ENCODE peak calls at places on chromosomes 4 and X, in nine cellular contexts. One of them, this sample, is unnamed.

GRCh38 chr4:177190995-177191568 is 118.6 kb upstream of the NEIL3 start:
- DNase-seq in GM23338: peak; percentile 3
- DNase-seq in A549: no peak
- DNase-seq in Panc1: no peak
- DNase-seq in HCT116: no peak
- DNase-seq in SK-N-SH: no peak
- DNase-seq in K562: no peak
- DNase-seq in HepG2: no peak
- DNase-seq in GM12878: no peak
- DNase-seq in this sample: no peak

GRCh38 chr4:3792813-3793212 is 26.6 kb downstream of the ADRA2C start:
- DNase-seq in GM23338: peak; percentile 91
- DNase-seq in A549: peak; percentile 13
- DNase-seq in Panc1: no peak
- DNase-seq in HCT116: no peak
- DNase-seq in SK-N-SH: peak; percentile 72
- DNase-seq in K562: peak; percentile 34
- DNase-seq in HepG2: no peak
- DNase-seq in GM12878: no peak
- DNase-seq in this sample: no peak

GRCh38 chrX:151702021-151702714 is 6.9 kb downstream of the PRRG3 start:
- DNase-seq in GM23338: no peak
- DNase-seq in A549: no peak
- DNase-seq in Panc1: no peak
- DNase-seq in HCT116: no peak
- DNase-seq in SK-N-SH: no peak
- DNase-seq in K562: no peak
- DNase-seq in HepG2: no peak
- DNase-seq in GM12878: no peak
- DNase-seq in this sample: no peak

GRCh38 chr4:46444318-46444717 is 54.4 kb upstream of the GABRA2 start:
- DNase-seq in GM23338: no peak
- DNase-seq in A549: no peak
- DNase-seq in Panc1: no peak
- DNase-seq in HCT116: no peak
- DNase-seq in SK-N-SH: no peak
- DNase-seq in K562: no peak
- DNase-seq in HepG2: no peak
- DNase-seq in GM12878: no peak
- DNase-seq in this sample: no peak

GRCh38 chr4:147923854-147924253 is 192.0 kb downstream of the ARHGAP10 start:
- DNase-seq in GM23338: no peak
- DNase-seq in A549: no peak
- DNase-seq in Panc1: no peak
- DNase-seq in HCT116: no peak
- DNase-seq in SK-N-SH: no peak
- DNase-seq in K562: no peak
- DNase-seq in HepG2: no peak
- DNase-seq in GM12878: no peak
- DNase-seq in this sample: no peak

GRCh38 chrX:12383196-12383595 is 244.9 kb downstream of the FRMPD4 start:
- DNase-seq in GM23338: peak; percentile 43
- DNase-seq in A549: peak; percentile 4
- DNase-seq in Panc1: no peak
- DNase-seq in HCT116: no peak
- DNase-seq in SK-N-SH: peak; percentile 7
- DNase-seq in K562: peak; percentile 27
- DNase-seq in HepG2: no peak
- DNase-seq in GM12878: no peak
- DNase-seq in this sample: no peak

GRCh38 chr4:137300776-137301175 is 231.5 kb downstream of the PCDH18 start:
- DNase-seq in GM23338: no peak
- DNase-seq in A549: no peak
- DNase-seq in Panc1: no peak
- DNase-seq in HCT116: no peak
- DNase-seq in SK-N-SH: no peak
- DNase-seq in K562: no peak
- DNase-seq in HepG2: no peak
- DNase-seq in GM12878: no peak
- DNase-seq in this sample: no peak

GRCh38 chr4:139175647-139176298 is 1.2 kb downstream of the ELF2 start:
- DNase-seq in GM23338: no peak
- DNase-seq in A549: peak; percentile 15
- DNase-seq in Panc1: no peak
- DNase-seq in HCT116: peak; percentile 22
- DNase-seq in SK-N-SH: peak; percentile 56
- DNase-seq in K562: no peak
- DNase-seq in HepG2: no peak
- DNase-seq in GM12878: no peak
- DNase-seq in this sample: no peak

GRCh38 chrX:103343105-103343504 is 13.1 kb downstream of the TCEAL7 start:
- DNase-seq in GM23338: peak; percentile 52
- DNase-seq in A549: peak; percentile 29
- DNase-seq in Panc1: peak; percentile 47
- DNase-seq in HCT116: peak; percentile 16
- DNase-seq in SK-N-SH: peak; percentile 44
- DNase-seq in K562: peak; percentile 16
- DNase-seq in HepG2: no peak
- DNase-seq in GM12878: no peak
- DNase-seq in this sample: no peak

GRCh38 chr4:104975617-104976016 is 171.1 kb upstream of the TET2 start:
- DNase-seq in GM23338: no peak
- DNase-seq in A549: no peak
- DNase-seq in Panc1: no peak
- DNase-seq in HCT116: no peak
- DNase-seq in SK-N-SH: no peak
- DNase-seq in K562: no peak
- DNase-seq in HepG2: no peak
- DNase-seq in GM12878: no peak
- DNase-seq in this sample: no peak

GRCh38 chr4:37648084-37648817 is 37.9 kb downstream of the RELL1 start:
- DNase-seq in GM23338: no peak
- DNase-seq in A549: peak; percentile 58
- DNase-seq in Panc1: peak; percentile 82
- DNase-seq in HCT116: peak; percentile 77
- DNase-seq in SK-N-SH: no peak
- DNase-seq in K562: no peak
- DNase-seq in HepG2: peak; percentile 92
- DNase-seq in GM12878: no peak
- DNase-seq in this sample: peak; percentile 70

GRCh38 chr4:2386717-2387116 is 31.7 kb downstream of the ZFYVE28 start:
- DNase-seq in GM23338: no peak
- DNase-seq in A549: no peak
- DNase-seq in Panc1: no peak
- DNase-seq in HCT116: no peak
- DNase-seq in SK-N-SH: no peak
- DNase-seq in K562: no peak
- DNase-seq in HepG2: no peak
- DNase-seq in GM12878: no peak
- DNase-seq in this sample: no peak

GRCh38 chr4:184437988-184438774 is 36.2 kb downstream of the IRF2 start:
- DNase-seq in GM23338: no peak
- DNase-seq in A549: no peak
- DNase-seq in Panc1: no peak
- DNase-seq in HCT116: no peak
- DNase-seq in SK-N-SH: no peak
- DNase-seq in K562: no peak
- DNase-seq in HepG2: no peak
- DNase-seq in GM12878: no peak
- DNase-seq in this sample: no peak

GRCh38 chr4:20159516-20159915 is 92.2 kb upstream of the SLIT2 start:
- DNase-seq in GM23338: no peak
- DNase-seq in A549: no peak
- DNase-seq in Panc1: no peak
- DNase-seq in HCT116: no peak
- DNase-seq in SK-N-SH: no peak
- DNase-seq in K562: no peak
- DNase-seq in HepG2: no peak
- DNase-seq in GM12878: no peak
- DNase-seq in this sample: no peak

GRCh38 chr4:11286533-11286932 is 142.2 kb downstream of the HS3ST1 start:
- DNase-seq in GM23338: no peak
- DNase-seq in A549: no peak
- DNase-seq in Panc1: no peak
- DNase-seq in HCT116: no peak
- DNase-seq in SK-N-SH: no peak
- DNase-seq in K562: no peak
- DNase-seq in HepG2: no peak
- DNase-seq in GM12878: no peak
- DNase-seq in this sample: no peak
- TF ChIP-seq REST in GM23338: no peak
- TF ChIP-seq REST in A549: no peak
- TF ChIP-seq REST in Panc1: no peak
- TF ChIP-seq REST in HCT116: no peak
- TF ChIP-seq REST in SK-N-SH: no peak
- TF ChIP-seq REST in K562: no peak
- TF ChIP-seq REST in HepG2: no peak
- TF ChIP-seq REST in GM12878: no peak
- TF ChIP-seq REST in this sample: no peak

GRCh38 chrX:153782324-153782723 is 1.5 kb downstream of the SRPK3 start:
- DNase-seq in GM23338: peak; percentile 56
- DNase-seq in A549: no peak
- DNase-seq in Panc1: no peak
- DNase-seq in HCT116: no peak
- DNase-seq in SK-N-SH: no peak
- DNase-seq in K562: no peak
- DNase-seq in HepG2: no peak
- DNase-seq in GM12878: no peak
- DNase-seq in this sample: no peak
- TF ChIP-seq REST in GM23338: no peak
- TF ChIP-seq REST in A549: no peak
- TF ChIP-seq REST in Panc1: no peak
- TF ChIP-seq REST in HCT116: no peak
- TF ChIP-seq REST in SK-N-SH: no peak
- TF ChIP-seq REST in K562: no peak
- TF ChIP-seq REST in HepG2: no peak
- TF ChIP-seq REST in GM12878: no peak
- TF ChIP-seq REST in this sample: no peak

DNA sequence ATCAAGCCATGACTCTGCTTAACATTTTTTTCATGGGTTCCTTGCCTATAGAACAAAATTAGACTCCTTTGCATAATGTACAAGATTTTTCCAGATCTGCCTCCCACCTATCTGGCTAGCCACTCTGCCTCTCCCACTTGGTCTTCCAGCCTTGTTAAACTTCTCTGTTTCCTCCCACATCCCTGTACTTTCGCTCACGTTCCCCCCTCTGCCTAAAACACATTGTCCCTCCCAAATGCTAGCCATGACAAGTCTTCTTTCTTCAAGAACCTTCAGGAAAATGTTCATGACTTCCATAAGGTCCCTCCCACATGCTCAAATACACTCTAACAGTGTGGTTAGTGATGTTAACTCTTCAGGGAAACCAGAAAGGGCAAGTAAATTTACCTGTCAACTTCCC is 214.6 kb downstream of the ADGRA3 start:
- DNase-seq in GM23338: no peak
- DNase-seq in A549: no peak
- DNase-seq in Panc1: no peak
- DNase-seq in HCT116: no peak
- DNase-seq in SK-N-SH: no peak
- DNase-seq in K562: no peak
- DNase-seq in HepG2: no peak
- DNase-seq in GM12878: no peak
- DNase-seq in this sample: no peak
- TF ChIP-seq REST in GM23338: no peak
- TF ChIP-seq REST in A549: no peak
- TF ChIP-seq REST in Panc1: no peak
- TF ChIP-seq REST in HCT116: no peak
- TF ChIP-seq REST in SK-N-SH: no peak
- TF ChIP-seq REST in K562: no peak
- TF ChIP-seq REST in HepG2: no peak
- TF ChIP-seq REST in GM12878: no peak
- TF ChIP-seq REST in this sample: no peak

DNA sequence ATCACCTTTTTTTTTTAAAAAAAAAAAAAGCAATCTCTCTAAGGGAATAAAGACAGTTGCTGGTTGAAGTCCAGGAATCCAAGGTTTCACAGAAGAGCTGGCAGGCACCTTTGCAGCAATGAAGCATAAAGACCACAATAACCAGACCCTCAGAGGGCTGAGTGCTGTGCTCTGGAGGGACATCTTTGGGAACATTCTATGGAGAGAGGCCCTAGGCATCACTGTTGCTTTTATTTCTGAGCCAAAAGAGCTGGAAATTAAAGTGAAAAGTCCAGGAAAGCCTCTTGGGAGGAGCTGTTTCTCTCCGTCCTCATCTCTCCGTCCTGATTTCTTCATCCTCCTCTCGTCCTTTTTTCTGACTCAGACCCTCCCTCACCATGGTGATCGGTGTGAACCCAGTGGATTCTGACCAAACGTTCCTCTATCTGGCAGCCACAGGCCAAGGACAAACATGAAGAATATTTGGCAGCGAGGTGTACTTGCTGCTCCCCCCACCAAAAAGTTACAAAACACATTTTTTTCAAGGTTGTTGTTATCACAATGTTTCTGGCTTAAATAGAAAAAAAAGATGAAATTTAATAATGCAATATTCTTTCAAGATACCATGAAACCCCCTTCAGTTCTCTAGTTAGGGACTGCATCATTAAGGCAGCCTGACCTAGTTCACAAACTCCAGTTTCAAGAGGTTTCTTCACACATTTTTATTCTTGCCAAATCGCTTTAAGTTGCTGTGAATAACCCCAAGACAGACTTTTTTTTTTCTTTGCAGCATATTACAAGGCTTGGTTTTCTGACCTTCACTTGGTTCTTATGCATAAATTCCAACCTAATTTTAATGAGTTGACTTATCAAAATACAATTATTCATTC is 80.3 kb downstream of the SCD5 start:
- DNase-seq in GM23338: no peak
- DNase-seq in A549: no peak
- DNase-seq in Panc1: no peak
- DNase-seq in HCT116: no peak
- DNase-seq in SK-N-SH: no peak
- DNase-seq in K562: no peak
- DNase-seq in HepG2: peak; percentile 9
- DNase-seq in GM12878: no peak
- DNase-seq in this sample: no peak
- TF ChIP-seq REST in GM23338: no peak
- TF ChIP-seq REST in A549: no peak
- TF ChIP-seq REST in Panc1: no peak
- TF ChIP-seq REST in HCT116: no peak
- TF ChIP-seq REST in SK-N-SH: no peak
- TF ChIP-seq REST in K562: no peak
- TF ChIP-seq REST in HepG2: no peak
- TF ChIP-seq REST in GM12878: no peak
- TF ChIP-seq REST in this sample: no peak

GRCh38 chrX:119618439-119618838 is 12.2 kb upstream of the NKRF start:
- DNase-seq in GM23338: no peak
- DNase-seq in A549: no peak
- DNase-seq in Panc1: no peak
- DNase-seq in HCT116: no peak
- DNase-seq in SK-N-SH: no peak
- DNase-seq in K562: no peak
- DNase-seq in HepG2: no peak
- DNase-seq in GM12878: no peak
- DNase-seq in this sample: peak; percentile 89
- TF ChIP-seq REST in GM23338: no peak
- TF ChIP-seq REST in A549: no peak
- TF ChIP-seq REST in Panc1: no peak
- TF ChIP-seq REST in HCT116: no peak
- TF ChIP-seq REST in SK-N-SH: no peak
- TF ChIP-seq REST in K562: no peak
- TF ChIP-seq REST in HepG2: no peak
- TF ChIP-seq REST in GM12878: no peak
- TF ChIP-seq REST in this sample: no peak